ENCODE peak calls at places on chromosomes 13 and 19, in four cellular contexts. One of them, this sample, is unnamed.
A peak's percentile ranks its signal among the peaks of the same experiment; 100 is the strongest.

GRCh38 chr19:57675881-57676280 is 5.9 kb upstream of the ZNF551 start:
- DNase-seq in naive thymus-derived CD4-positive, alpha-beta T cell: no peak
- DNase-seq in heart left ventricle: no peak
- DNase-seq in CD4-positive, CD25-positive, alpha-beta regulatory T cell: no peak
- DNase-seq in this sample: no peak

GRCh38 chr13:50805805-50806204 is 37.7 kb downstream of the DLEU7 start:
- DNase-seq in CD4-positive, CD25-positive, alpha-beta regulatory T cell: no peak
- DNase-seq in naive thymus-derived CD4-positive, alpha-beta T cell: no peak
- DNase-seq in heart left ventricle: no peak
- DNase-seq in this sample: no peak

GRCh38 chr19:47434088-47434487 is 14.8 kb upstream of the MEIS3 start:
- DNase-seq in CD4-positive, CD25-positive, alpha-beta regulatory T cell: no peak
- DNase-seq in naive thymus-derived CD4-positive, alpha-beta T cell: no peak
- DNase-seq in heart left ventricle: no peak
- DNase-seq in this sample: no peak

GRCh38 chr19:31596751-31597150 is 247.5 kb upstream of the TSHZ3 start:
- DNase-seq in naive thymus-derived CD4-positive, alpha-beta T cell: no peak
- DNase-seq in heart left ventricle: no peak
- DNase-seq in CD4-positive, CD25-positive, alpha-beta regulatory T cell: no peak
- DNase-seq in this sample: no peak

GRCh38 chr19:46413262-46414031 is at the start of gene CCDC8:
- DNase-seq in naive thymus-derived CD4-positive, alpha-beta T cell: no peak
- DNase-seq in CD4-positive, CD25-positive, alpha-beta regulatory T cell: no peak
- DNase-seq in heart left ventricle: peak; percentile 91
- DNase-seq in this sample: peak; percentile 98

GRCh38 chr13:38637576-38637975 is 49.3 kb upstream of the FREM2 start:
- DNase-seq in naive thymus-derived CD4-positive, alpha-beta T cell: no peak
- DNase-seq in heart left ventricle: no peak
- DNase-seq in CD4-positive, CD25-positive, alpha-beta regulatory T cell: no peak
- DNase-seq in this sample: no peak

GRCh38 chr19:38060346-38060745 is 153.3 kb downstream of the SIPA1L3 start:
- DNase-seq in heart left ventricle: no peak
- DNase-seq in CD4-positive, CD25-positive, alpha-beta regulatory T cell: no peak
- DNase-seq in naive thymus-derived CD4-positive, alpha-beta T cell: no peak
- DNase-seq in this sample: no peak

GRCh38 chr13:35992964-35993363 is 138.2 kb downstream of the DCLK1 start:
- DNase-seq in CD4-positive, CD25-positive, alpha-beta regulatory T cell: no peak
- DNase-seq in naive thymus-derived CD4-positive, alpha-beta T cell: no peak
- DNase-seq in heart left ventricle: no peak
- DNase-seq in this sample: no peak

GRCh38 chr19:16590876-16591802 is 18.9 kb upstream of the SLC35E1 start:
- DNase-seq in CD4-positive, CD25-positive, alpha-beta regulatory T cell: no peak
- DNase-seq in heart left ventricle: no peak
- DNase-seq in naive thymus-derived CD4-positive, alpha-beta T cell: no peak
- DNase-seq in this sample: peak; percentile 34

GRCh38 chr13:33109801-33110200 is 93.6 kb downstream of the KL start:
- DNase-seq in CD4-positive, CD25-positive, alpha-beta regulatory T cell: no peak
- DNase-seq in heart left ventricle: no peak
- DNase-seq in naive thymus-derived CD4-positive, alpha-beta T cell: no peak
- DNase-seq in this sample: peak; percentile 43

DNA sequence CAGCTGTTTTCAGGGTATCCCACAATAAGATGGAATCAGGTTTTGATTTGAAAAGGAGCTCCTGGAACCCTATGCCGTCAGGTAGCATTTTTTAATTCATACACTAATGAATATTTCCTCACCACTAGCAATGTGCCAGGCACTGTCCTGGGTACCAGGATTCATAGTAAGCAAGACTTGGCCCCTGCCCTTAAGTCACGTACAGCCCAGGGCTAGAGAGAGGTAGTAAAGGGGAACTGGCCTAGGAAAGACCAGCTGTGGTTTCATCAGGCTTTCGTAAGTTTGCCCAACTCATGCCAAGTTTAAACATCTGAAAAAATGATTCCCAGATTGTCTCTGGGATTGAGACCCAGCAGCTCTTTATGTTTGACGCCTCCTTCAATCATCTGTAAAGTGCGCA is 45.9 kb upstream of the AMER2 start:
- DNase-seq in heart left ventricle: no peak
- DNase-seq in CD4-positive, CD25-positive, alpha-beta regulatory T cell: no peak
- DNase-seq in naive thymus-derived CD4-positive, alpha-beta T cell: no peak
- DNase-seq in this sample: no peak
- H3K4me3 ChIP-seq in heart left ventricle: no peak overlapping the region
- H3K4me3 ChIP-seq in CD4-positive, CD25-positive, alpha-beta regulatory T cell: no peak overlapping the region
- H3K4me3 ChIP-seq in naive thymus-derived CD4-positive, alpha-beta T cell: no peak overlapping the region
- H3K4me3 ChIP-seq in this sample: no peak overlapping the region

GRCh38 chr19:19645233-19645870 is 1.9 kb upstream of the GMIP start:
- DNase-seq in CD4-positive, CD25-positive, alpha-beta regulatory T cell: no peak
- DNase-seq in naive thymus-derived CD4-positive, alpha-beta T cell: no peak
- DNase-seq in heart left ventricle: no peak
- DNase-seq in this sample: no peak
- H3K36me3 ChIP-seq in CD4-positive, CD25-positive, alpha-beta regulatory T cell: peaks cover 35% of the 10 kb centered on the region
- H3K36me3 ChIP-seq in naive thymus-derived CD4-positive, alpha-beta T cell: peaks cover 70% of the 10 kb centered on the region
- H3K36me3 ChIP-seq in heart left ventricle: peaks cover 61% of the 10 kb centered on the region
- H3K36me3 ChIP-seq in this sample: peaks cover 33% of the 10 kb centered on the region

GRCh38 chr13:99972190-99972731 is 694 bp upstream of the ZIC5 start:
- DNase-seq in naive thymus-derived CD4-positive, alpha-beta T cell: no peak
- DNase-seq in heart left ventricle: no peak
- DNase-seq in CD4-positive, CD25-positive, alpha-beta regulatory T cell: no peak
- DNase-seq in this sample: peak; percentile 73
- H3K4me3 ChIP-seq in naive thymus-derived CD4-positive, alpha-beta T cell: no peak overlapping the region
- H3K4me3 ChIP-seq in heart left ventricle: no peak overlapping the region
- H3K4me3 ChIP-seq in CD4-positive, CD25-positive, alpha-beta regulatory T cell: no peak overlapping the region
- H3K4me3 ChIP-seq in this sample: peak overlapping the region; percentile 96

GRCh38 chr19:45294291-45295029 is 28.2 kb downstream of the CKM start:
- DNase-seq in naive thymus-derived CD4-positive, alpha-beta T cell: no peak
- DNase-seq in CD4-positive, CD25-positive, alpha-beta regulatory T cell: no peak
- DNase-seq in heart left ventricle: peak; percentile 71
- DNase-seq in this sample: no peak

GRCh38 chr19:45291834-45292233 is 30.8 kb downstream of the CKM start:
- DNase-seq in CD4-positive, CD25-positive, alpha-beta regulatory T cell: no peak
- DNase-seq in naive thymus-derived CD4-positive, alpha-beta T cell: no peak
- DNase-seq in heart left ventricle: no peak
- DNase-seq in this sample: no peak

GRCh38 chr19:45296365-45296764 is 26.3 kb downstream of the CKM start:
- DNase-seq in naive thymus-derived CD4-positive, alpha-beta T cell: no peak
- DNase-seq in CD4-positive, CD25-positive, alpha-beta regulatory T cell: no peak
- DNase-seq in heart left ventricle: no peak
- DNase-seq in this sample: no peak

GRCh38 chr19:45295873-45296272 is 26.8 kb downstream of the CKM start:
- DNase-seq in naive thymus-derived CD4-positive, alpha-beta T cell: no peak
- DNase-seq in CD4-positive, CD25-positive, alpha-beta regulatory T cell: no peak
- DNase-seq in heart left ventricle: no peak
- DNase-seq in this sample: no peak

GRCh38 chr19:45293682-45294081 is 29.0 kb downstream of the CKM start:
- DNase-seq in naive thymus-derived CD4-positive, alpha-beta T cell: no peak
- DNase-seq in CD4-positive, CD25-positive, alpha-beta regulatory T cell: no peak
- DNase-seq in heart left ventricle: no peak
- DNase-seq in this sample: no peak
- H3K36me3 ChIP-seq in naive thymus-derived CD4-positive, alpha-beta T cell: peaks cover 50% of the 10 kb centered on the region
- H3K36me3 ChIP-seq in CD4-positive, CD25-positive, alpha-beta regulatory T cell: peaks cover 31% of the 10 kb centered on the region
- H3K36me3 ChIP-seq in heart left ventricle: peaks cover 49% of the 10 kb centered on the region
- H3K36me3 ChIP-seq in this sample: peaks cover 3% of the 10 kb centered on the region

GRCh38 chr19:49130325-49130724 is 11.0 kb downstream of the PPFIA3 start:
- DNase-seq in naive thymus-derived CD4-positive, alpha-beta T cell: no peak
- DNase-seq in heart left ventricle: no peak
- DNase-seq in CD4-positive, CD25-positive, alpha-beta regulatory T cell: no peak
- DNase-seq in this sample: peak; percentile 23

GRCh38 chr19:49129238-49129583 is 9.9 kb downstream of the PPFIA3 start:
- DNase-seq in CD4-positive, CD25-positive, alpha-beta regulatory T cell: no peak
- DNase-seq in naive thymus-derived CD4-positive, alpha-beta T cell: no peak
- DNase-seq in heart left ventricle: no peak
- DNase-seq in this sample: peak; percentile 89

GRCh38 chr19:49127674-49128544 is 8.6 kb downstream of the PPFIA3 start:
- DNase-seq in naive thymus-derived CD4-positive, alpha-beta T cell: peak; percentile 95
- DNase-seq in heart left ventricle: peak; percentile 97
- DNase-seq in CD4-positive, CD25-positive, alpha-beta regulatory T cell: peak; percentile 95
- DNase-seq in this sample: peak; percentile 99

GRCh38 chr19:49126575-49126974 is 7.2 kb downstream of the PPFIA3 start:
- DNase-seq in naive thymus-derived CD4-positive, alpha-beta T cell: no peak
- DNase-seq in heart left ventricle: no peak
- DNase-seq in CD4-positive, CD25-positive, alpha-beta regulatory T cell: no peak
- DNase-seq in this sample: no peak

GRCh38 chr19:49128545-49129237 is 9.3 kb downstream of the PPFIA3 start:
- DNase-seq in heart left ventricle: no peak
- DNase-seq in naive thymus-derived CD4-positive, alpha-beta T cell: no peak
- DNase-seq in CD4-positive, CD25-positive, alpha-beta regulatory T cell: no peak
- DNase-seq in this sample: no peak
- H3K4me3 ChIP-seq in heart left ventricle: peak overlapping the region; percentile 35
- H3K4me3 ChIP-seq in naive thymus-derived CD4-positive, alpha-beta T cell: peak overlapping the region; percentile 71
- H3K4me3 ChIP-seq in CD4-positive, CD25-positive, alpha-beta regulatory T cell: no peak overlapping the region
- H3K4me3 ChIP-seq in this sample: peak overlapping the region; percentile 48

GRCh38 chr19:43743059-43743458 is 11.7 kb downstream of the SMG9 start:
- DNase-seq in heart left ventricle: no peak
- DNase-seq in CD4-positive, CD25-positive, alpha-beta regulatory T cell: no peak
- DNase-seq in naive thymus-derived CD4-positive, alpha-beta T cell: no peak
- DNase-seq in this sample: no peak
- H3K36me3 ChIP-seq in heart left ventricle: peaks cover 100% of the 10 kb centered on the region
- H3K36me3 ChIP-seq in CD4-positive, CD25-positive, alpha-beta regulatory T cell: peaks cover 79% of the 10 kb centered on the region
- H3K36me3 ChIP-seq in naive thymus-derived CD4-positive, alpha-beta T cell: peaks cover 94% of the 10 kb centered on the region
- H3K36me3 ChIP-seq in this sample: peaks cover 32% of the 10 kb centered on the region

DNA sequence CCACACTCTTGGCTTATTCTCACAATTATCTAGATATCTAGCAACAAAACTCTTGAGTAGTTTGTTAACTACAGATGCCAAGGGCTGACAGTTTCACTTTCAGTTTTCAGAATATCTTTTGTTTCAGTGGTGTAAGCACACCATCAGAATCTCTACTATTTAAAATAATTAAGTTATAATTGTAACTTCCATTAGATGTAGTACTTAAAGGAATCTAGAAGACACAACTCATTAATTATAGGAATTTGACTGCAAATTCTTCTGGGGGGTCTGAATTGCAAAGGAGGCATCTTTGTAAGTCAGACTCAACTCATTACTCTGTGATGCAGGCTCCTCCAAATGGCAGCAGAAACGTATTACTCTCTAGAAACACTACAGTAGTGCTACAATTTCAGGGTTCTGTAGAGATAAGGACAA is 44.9 kb upstream of the USPL1 start:
- DNase-seq in naive thymus-derived CD4-positive, alpha-beta T cell: peak; percentile 59
- DNase-seq in heart left ventricle: peak; percentile 17
- DNase-seq in CD4-positive, CD25-positive, alpha-beta regulatory T cell: peak; percentile 55
- DNase-seq in this sample: peak; percentile 13
- H3K4me3 ChIP-seq in naive thymus-derived CD4-positive, alpha-beta T cell: peak overlapping the region; percentile 55
- H3K4me3 ChIP-seq in heart left ventricle: peak overlapping the region; percentile 28
- H3K4me3 ChIP-seq in CD4-positive, CD25-positive, alpha-beta regulatory T cell: peak overlapping the region; percentile 83
- H3K4me3 ChIP-seq in this sample: no peak overlapping the region

DNA sequence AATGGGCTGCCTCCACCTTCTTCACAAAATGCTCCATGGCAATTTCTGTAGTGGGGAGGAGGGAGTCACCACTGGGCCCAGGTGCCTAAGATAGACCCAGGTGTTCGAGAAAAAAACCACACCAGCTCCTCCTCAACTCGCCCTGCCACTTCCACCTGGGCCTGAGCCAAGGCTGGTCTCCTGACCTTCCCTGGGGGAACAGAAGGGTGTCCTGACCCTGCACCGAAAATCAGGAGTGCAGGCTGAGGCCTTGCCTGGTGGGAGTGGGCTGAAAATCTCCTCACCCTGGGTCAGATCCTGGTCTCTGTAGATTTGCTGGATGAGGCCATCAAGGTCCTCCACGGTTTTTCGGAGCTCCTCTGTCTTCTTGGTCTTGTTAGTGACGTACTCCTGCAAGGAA is 17.6 kb upstream of the AKAP8 start:
- DNase-seq in CD4-positive, CD25-positive, alpha-beta regulatory T cell: no peak
- DNase-seq in heart left ventricle: no peak
- DNase-seq in naive thymus-derived CD4-positive, alpha-beta T cell: no peak
- DNase-seq in this sample: no peak
- H3K36me3 ChIP-seq in CD4-positive, CD25-positive, alpha-beta regulatory T cell: peaks cover 77% of the 10 kb centered on the region
- H3K36me3 ChIP-seq in heart left ventricle: peaks cover 91% of the 10 kb centered on the region
- H3K36me3 ChIP-seq in naive thymus-derived CD4-positive, alpha-beta T cell: peaks cover 70% of the 10 kb centered on the region
- H3K36me3 ChIP-seq in this sample: peaks cover 35% of the 10 kb centered on the region